ENCODE peak calls at places on chromosomes 13 and 19, in four cellular contexts. A is naive thymus-derived CD4-positive, alpha-beta T cell; C is CD4-positive, alpha-beta memory T cell; O is small intestine. E is an unnamed sample. For H3K4me1, the result is how much of the 10 kb centered on the place peaks cover.

GRCh38 chr13:25571237-25571636 is 199.5 kb downstream of the ATP8A2 start:
- DNase-seq in A (no peak), C (no peak), O (no peak), E (no peak)

GRCh38 chr19:55526216-55527196 is 10.4 kb downstream of the SBK2 start:
- DNase-seq in A (no peak), C (no peak), O (peak), E (peak)

GRCh38 chr19:14167013-14167593 is 30.7 kb upstream of the ASF1B start:
- DNase-seq in A (peak), C (peak), O (no peak), E (no peak)

GRCh38 chr19:17706750-17707181 is 12.5 kb upstream of the MAP1S start:
- DNase-seq in A (no peak), C (no peak), O (no peak), E (no peak)

GRCh38 chr13:26752671-26753070 is 7.9 kb downstream of the GPR12 start:
- DNase-seq in A (no peak), C (no peak), O (no peak), E (no peak)

GRCh38 chr19:46287585-46287984 is 9.3 kb upstream of the HIF3A start:
- DNase-seq in A (no peak), C (no peak), O (no peak), E (no peak)

GRCh38 chr19:46719629-46720515 is 3.0 kb upstream of the PRKD2 start:
- DNase-seq in A (no peak), C (no peak), O (no peak), E (no peak)

GRCh38 chr19:5484398-5485285 is 29.4 kb downstream of the ZNRF4 start:
- DNase-seq in A (no peak), C (no peak), O (no peak), E (no peak)

GRCh38 chr13:41588899-41589298 is 131.5 kb downstream of the RGCC start:
- DNase-seq in A (no peak), C (no peak), O (no peak), E (no peak)

GRCh38 chr13:109348514-109349340 is 437.7 kb downstream of the IRS2 start:
- DNase-seq in A (no peak), C (no peak), O (no peak), E (no peak)

GRCh38 chr13:32829269-32829668 is 187.0 kb upstream of the KL start:
- DNase-seq in A (no peak), C (no peak), O (no peak), E (no peak)

GRCh38 chr19:42271045-42271419 is 2.0 kb downstream of the CIC start:
- DNase-seq in A (no peak), C (no peak), O (peak), E (no peak)

GRCh38 chr19:42201489-42202289 is 15.8 kb downstream of the DEDD2 start:
- DNase-seq in A (no peak), C (peak), O (peak), E (peak)

GRCh38 chr13:80239116-80239515 is 101.8 kb downstream of the SPRY2 start:
- DNase-seq in A (no peak), C (no peak), O (no peak), E (no peak)

GRCh38 chr19:22608441-22608840 is 25.7 kb upstream of the ZNF492 start:
- DNase-seq in A (no peak), C (no peak), O (no peak), E (no peak)

GRCh38 chr19:38740252-38740592 is 4.1 kb downstream of the CAPN12 start:
- DNase-seq in A (no peak), C (no peak), O (no peak), E (peak)

GRCh38 chr13:65470781-65471180 is 1759.4 kb downstream of the PCDH9 start:
- DNase-seq in A (no peak), C (no peak), O (no peak), E (no peak)

GRCh38 chr19:20182232-20182785 is 15.3 kb downstream of the ZNF486 start:
- DNase-seq in A (no peak), C (no peak), O (no peak), E (no peak)

GRCh38 chr13:23087884-23088283 is 92.9 kb upstream of the SGCG start:
- DNase-seq in A (no peak), C (no peak), O (peak), E (no peak)

GRCh38 chr13:24618219-24618955 is 61.8 kb upstream of the ATP12A start:
- DNase-seq in A (peak), C (peak), O (peak), E (no peak)

GRCh38 chr13:51005566-51005965 is 96.0 kb downstream of the RNASEH2B start:
- DNase-seq in A (no peak), C (no peak), O (no peak), E (no peak)

GRCh38 chr19:2661615-2662014 is 40.9 kb downstream of the GNG7 start:
- DNase-seq in A (no peak), C (no peak), O (no peak), E (no peak)

GRCh38 chr13:78604782-78605611 is 1.6 kb upstream of the POU4F1 start:
- DNase-seq in A (no peak), C (no peak), O (peak), E (no peak)

GRCh38 chr19:1015782-1016646 is 4.9 kb downstream of the TMEM259 start:
- DNase-seq in A (no peak), C (no peak), O (no peak), E (no peak)
- H3K4me3 ChIP-seq in A (no peak), C (no peak), O (no peak), E (no peak)

DNA sequence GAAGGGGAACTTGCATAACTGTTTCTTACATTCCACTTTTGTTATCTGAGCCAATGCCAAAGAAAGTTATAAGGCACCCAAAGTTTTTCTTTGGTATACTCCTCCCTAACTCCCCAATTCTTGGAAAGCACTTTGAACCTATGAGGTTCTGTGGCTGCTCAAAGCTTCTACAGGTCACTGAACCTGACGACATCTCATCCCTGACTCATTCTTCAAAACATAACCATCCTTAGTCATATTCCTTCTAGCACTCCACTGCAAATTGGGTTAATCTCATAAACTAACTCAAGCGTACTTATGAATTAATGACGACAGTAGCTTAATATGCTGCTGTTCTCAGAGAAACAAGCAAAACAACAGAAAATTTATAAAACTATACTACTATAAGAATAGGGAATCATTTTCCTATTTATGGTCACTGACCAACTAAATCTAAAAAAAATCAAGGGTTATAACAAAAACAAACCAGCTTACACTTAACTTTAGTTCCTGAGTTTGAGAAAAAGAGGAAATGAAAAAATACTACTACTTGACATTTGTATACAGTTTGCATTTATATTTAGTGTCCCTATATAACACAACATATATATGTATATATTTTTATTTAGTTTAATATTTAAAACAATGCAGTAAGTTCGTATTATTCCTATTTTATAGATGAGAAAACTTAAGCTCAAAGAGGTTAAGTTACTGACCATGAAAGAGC is 69.1 kb downstream of the CAB39L start:
- DNase-seq in A (no peak), C (no peak), O (no peak), E (no peak)
- H3K4me1 ChIP-seq in A (under half), C (under half), O (under half), E (under half)

DNA sequence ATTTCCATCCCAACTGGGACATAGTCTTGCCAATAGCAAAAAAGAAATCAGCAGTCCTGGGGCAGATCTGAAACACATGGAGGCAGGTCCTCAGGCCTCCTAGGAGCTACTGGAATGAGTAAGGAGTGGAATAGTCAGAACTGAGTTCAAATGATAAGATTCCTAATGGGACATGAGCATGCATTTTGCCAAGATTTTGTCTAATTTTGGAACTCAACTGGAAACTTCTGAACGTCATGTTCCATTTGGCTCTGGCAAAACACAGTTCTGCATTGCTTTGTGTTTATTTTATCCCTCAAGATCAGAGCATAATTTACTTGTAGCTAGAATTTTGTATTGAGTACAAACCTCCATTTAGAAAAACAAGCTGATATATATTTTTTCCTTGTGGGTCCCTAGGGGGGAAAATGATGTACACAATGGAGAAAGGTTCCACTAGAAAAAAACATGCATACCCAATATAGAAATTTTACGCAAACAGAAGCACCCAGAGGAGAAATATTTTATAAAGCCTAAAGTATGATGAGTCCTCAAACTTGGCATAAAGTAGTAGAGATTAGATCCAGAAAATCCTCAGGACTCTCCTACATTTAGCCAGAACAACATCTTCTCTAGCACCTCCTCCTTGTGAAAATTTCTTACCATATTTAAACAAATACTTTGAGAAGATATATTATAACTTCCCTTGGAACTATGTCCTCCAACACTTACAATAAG is 149.0 kb upstream of the SERP2 start:
- DNase-seq in A (no peak), C (no peak), O (no peak), E (no peak)
- H3K27ac ChIP-seq in A (no peak), C (no peak), O (no peak), E (peak)

DNA sequence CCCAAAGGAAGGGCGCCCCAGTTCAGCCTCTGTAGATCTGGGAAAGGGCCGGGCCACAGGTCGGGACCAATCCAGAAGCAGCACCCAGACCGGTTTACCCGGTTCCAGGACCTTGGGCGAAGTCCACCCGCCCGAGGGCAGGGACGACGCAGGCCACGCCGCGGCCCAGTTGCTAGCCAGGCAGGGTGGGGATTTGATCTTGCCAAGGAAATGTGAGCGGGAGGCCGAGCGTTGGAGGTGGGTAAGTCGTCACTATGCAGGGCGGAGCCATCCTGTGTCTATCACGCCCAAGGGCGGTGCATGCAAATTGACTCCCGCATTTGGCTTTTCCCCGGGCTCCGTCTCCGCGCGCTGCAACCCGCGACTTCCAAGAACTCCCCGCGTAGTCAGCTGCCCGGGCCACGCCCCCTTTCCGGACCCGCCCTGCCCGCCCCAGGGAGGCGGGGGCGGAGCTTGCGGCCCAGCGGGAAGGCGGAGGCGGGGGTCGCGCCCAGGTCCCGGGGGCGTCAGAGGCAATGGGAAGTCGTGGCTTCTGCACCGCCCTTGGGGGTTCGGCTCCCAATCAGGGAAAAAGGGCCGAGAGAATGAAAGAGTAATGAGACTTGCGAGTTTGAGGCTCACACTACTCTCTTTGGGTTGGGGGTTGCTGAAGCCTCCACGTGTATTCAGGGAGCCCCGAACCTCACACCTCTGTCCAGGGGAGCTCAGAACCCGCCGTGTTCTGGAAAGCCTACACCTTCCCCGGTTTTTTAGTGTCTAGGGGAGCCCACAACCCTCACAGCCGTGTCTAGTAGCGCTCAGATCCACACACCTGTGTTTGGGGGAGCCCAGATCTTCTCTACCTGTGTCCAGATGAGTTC is 12.8 kb downstream of the IER2 start:
- DNase-seq in A (peak), C (peak), O (peak), E (peak)
- H3K4me3 ChIP-seq in A (peak), C (peak), O (peak), E (no peak)

GRCh38 chr13:46389457-46389856 is 2.4 kb upstream of the RUBCNL start:
- DNase-seq in A (no peak), C (no peak), O (no peak), E (no peak)
- H3K4me1 ChIP-seq in A (under half), C (under half), O (under half), E (under half)

GRCh38 chr13:113489171-113489548 is 1.4 kb downstream of the DCUN1D2 start:
- DNase-seq in A (no peak), C (no peak), O (peak), E (no peak)
- H3K27ac ChIP-seq in A (no peak), C (no peak), O (no peak), E (no peak)